ENCODE peak calls at places on chromosomes 1 and 21, in eight cellular contexts. One of them, this sample, is unnamed.

GRCh38 chr1:153277852-153278251 is 18.4 kb downstream of the LORICRIN start:
- DNase-seq in suprapubic skin: no peak
- DNase-seq in Calu3: peak
- DNase-seq in A673: no peak
- DNase-seq in bronchial epithelial cell: peak
- DNase-seq in H9: peak
- DNase-seq in omental fat pad: no peak
- DNase-seq in fibroblast of lung: no peak
- DNase-seq in this sample: peak

GRCh38 chr1:167658574-167659328 is 28.7 kb downstream of the RCSD1 start:
- DNase-seq in H9: no peak
- DNase-seq in suprapubic skin: no peak
- DNase-seq in omental fat pad: no peak
- DNase-seq in A673: no peak
- DNase-seq in bronchial epithelial cell: no peak
- DNase-seq in fibroblast of lung: no peak
- DNase-seq in Calu3: no peak
- DNase-seq in this sample: no peak

GRCh38 chr1:1001631-1002300 is 1.9 kb upstream of the HES4 start:
- DNase-seq in bronchial epithelial cell: no peak
- DNase-seq in suprapubic skin: peak
- DNase-seq in Calu3: peak
- DNase-seq in omental fat pad: peak
- DNase-seq in fibroblast of lung: peak
- DNase-seq in H9: peak
- DNase-seq in A673: peak
- DNase-seq in this sample: peak

GRCh38 chr1:118291686-118292085 is 106.7 kb upstream of the SPAG17 start:
- DNase-seq in A673: no peak
- DNase-seq in bronchial epithelial cell: no peak
- DNase-seq in H9: no peak
- DNase-seq in omental fat pad: no peak
- DNase-seq in fibroblast of lung: no peak
- DNase-seq in Calu3: no peak
- DNase-seq in suprapubic skin: no peak
- DNase-seq in this sample: no peak

GRCh38 chr1:23791434-23792047 is 596 bp downstream of the LYPLA2 start:
- DNase-seq in bronchial epithelial cell: peak
- DNase-seq in A673: no peak
- DNase-seq in fibroblast of lung: no peak
- DNase-seq in H9: peak
- DNase-seq in suprapubic skin: no peak
- DNase-seq in omental fat pad: no peak
- DNase-seq in Calu3: no peak
- DNase-seq in this sample: peak

GRCh38 chr1:152410599-152410998 is 3.5 kb downstream of the CRNN start:
- DNase-seq in omental fat pad: no peak
- DNase-seq in fibroblast of lung: no peak
- DNase-seq in A673: no peak
- DNase-seq in bronchial epithelial cell: peak
- DNase-seq in Calu3: no peak
- DNase-seq in H9: no peak
- DNase-seq in suprapubic skin: no peak
- DNase-seq in this sample: no peak

GRCh38 chr1:39952359-39953110 is 2.4 kb upstream of the MFSD2A start:
- DNase-seq in omental fat pad: no peak
- DNase-seq in bronchial epithelial cell: no peak
- DNase-seq in fibroblast of lung: no peak
- DNase-seq in A673: no peak
- DNase-seq in H9: no peak
- DNase-seq in suprapubic skin: no peak
- DNase-seq in Calu3: peak
- DNase-seq in this sample: no peak

GRCh38 chr1:62325076-62325475 is 5.8 kb upstream of the KANK4 start:
- DNase-seq in Calu3: no peak
- DNase-seq in H9: no peak
- DNase-seq in fibroblast of lung: peak
- DNase-seq in suprapubic skin: no peak
- DNase-seq in A673: no peak
- DNase-seq in omental fat pad: no peak
- DNase-seq in bronchial epithelial cell: peak
- DNase-seq in this sample: peak

GRCh38 chr1:44689447-44689765 is 14.9 kb downstream of the ARMH1 start:
- DNase-seq in fibroblast of lung: no peak
- DNase-seq in omental fat pad: no peak
- DNase-seq in A673: peak
- DNase-seq in suprapubic skin: no peak
- DNase-seq in bronchial epithelial cell: no peak
- DNase-seq in Calu3: no peak
- DNase-seq in H9: no peak
- DNase-seq in this sample: no peak

GRCh38 chr1:245060684-245061374 is 94.0 kb upstream of the KIF26B start:
- DNase-seq in omental fat pad: no peak
- DNase-seq in suprapubic skin: no peak
- DNase-seq in bronchial epithelial cell: no peak
- DNase-seq in Calu3: no peak
- DNase-seq in H9: no peak
- DNase-seq in fibroblast of lung: peak
- DNase-seq in A673: no peak
- DNase-seq in this sample: no peak

GRCh38 chr1:246295968-246296367 is 211.1 kb downstream of the SMYD3 start:
- DNase-seq in H9: no peak
- DNase-seq in omental fat pad: no peak
- DNase-seq in A673: no peak
- DNase-seq in suprapubic skin: no peak
- DNase-seq in fibroblast of lung: no peak
- DNase-seq in Calu3: no peak
- DNase-seq in bronchial epithelial cell: peak
- DNase-seq in this sample: no peak

GRCh38 chr1:49389699-49390098 is 613.0 kb upstream of the BEND5 start:
- DNase-seq in suprapubic skin: no peak
- DNase-seq in omental fat pad: no peak
- DNase-seq in fibroblast of lung: no peak
- DNase-seq in bronchial epithelial cell: no peak
- DNase-seq in A673: peak
- DNase-seq in Calu3: no peak
- DNase-seq in H9: no peak
- DNase-seq in this sample: no peak

GRCh38 chr1:106517218-106517617 is 539.3 kb upstream of the PRMT6 start:
- DNase-seq in A673: no peak
- DNase-seq in bronchial epithelial cell: no peak
- DNase-seq in Calu3: no peak
- DNase-seq in omental fat pad: no peak
- DNase-seq in suprapubic skin: no peak
- DNase-seq in H9: no peak
- DNase-seq in fibroblast of lung: no peak
- DNase-seq in this sample: no peak

GRCh38 chr1:160708821-160709220 is 2.8 kb downstream of the CD48 start:
- DNase-seq in bronchial epithelial cell: no peak
- DNase-seq in omental fat pad: no peak
- DNase-seq in Calu3: no peak
- DNase-seq in suprapubic skin: no peak
- DNase-seq in fibroblast of lung: no peak
- DNase-seq in A673: no peak
- DNase-seq in H9: no peak
- DNase-seq in this sample: no peak

GRCh38 chr1:71228236-71228635 is 147.4 kb upstream of the ZRANB2 start:
- DNase-seq in bronchial epithelial cell: no peak
- DNase-seq in suprapubic skin: no peak
- DNase-seq in A673: no peak
- DNase-seq in H9: no peak
- DNase-seq in fibroblast of lung: no peak
- DNase-seq in Calu3: no peak
- DNase-seq in omental fat pad: no peak
- DNase-seq in this sample: no peak

GRCh38 chr1:43267291-43267805 is 2.4 kb upstream of the TMEM125 start:
- DNase-seq in A673: no peak
- DNase-seq in H9: peak
- DNase-seq in bronchial epithelial cell: no peak
- DNase-seq in fibroblast of lung: peak
- DNase-seq in suprapubic skin: no peak
- DNase-seq in Calu3: no peak
- DNase-seq in omental fat pad: no peak
- DNase-seq in this sample: no peak

GRCh38 chr1:47759581-47760247 is 237.5 kb downstream of the TRABD2B start:
- DNase-seq in bronchial epithelial cell: no peak
- DNase-seq in omental fat pad: no peak
- DNase-seq in A673: no peak
- DNase-seq in Calu3: no peak
- DNase-seq in H9: no peak
- DNase-seq in suprapubic skin: no peak
- DNase-seq in fibroblast of lung: no peak
- DNase-seq in this sample: peak

GRCh38 chr1:60066001-60066400 is 7.6 kb downstream of the C1orf87 start:
- DNase-seq in H9: no peak
- DNase-seq in A673: no peak
- DNase-seq in Calu3: no peak
- DNase-seq in omental fat pad: no peak
- DNase-seq in suprapubic skin: no peak
- DNase-seq in fibroblast of lung: peak
- DNase-seq in bronchial epithelial cell: peak
- DNase-seq in this sample: peak

GRCh38 chr1:155061381-155062150 is 2.0 kb upstream of the EFNA4 start:
- DNase-seq in Calu3: peak
- DNase-seq in bronchial epithelial cell: peak
- DNase-seq in fibroblast of lung: peak
- DNase-seq in suprapubic skin: peak
- DNase-seq in H9: peak
- DNase-seq in omental fat pad: peak
- DNase-seq in A673: peak
- DNase-seq in this sample: peak

GRCh38 chr21:36589352-36589971 is 109.5 kb upstream of the SIM2 start:
- DNase-seq in suprapubic skin: no peak
- DNase-seq in omental fat pad: no peak
- DNase-seq in bronchial epithelial cell: peak
- DNase-seq in Calu3: peak
- DNase-seq in A673: peak
- DNase-seq in fibroblast of lung: peak
- DNase-seq in H9: peak
- DNase-seq in this sample: peak

GRCh38 chr1:226985239-226985838 is 45.2 kb downstream of the COQ8A start:
- DNase-seq in A673: no peak
- DNase-seq in Calu3: no peak
- DNase-seq in omental fat pad: no peak
- DNase-seq in suprapubic skin: no peak
- DNase-seq in bronchial epithelial cell: no peak
- DNase-seq in H9: no peak
- DNase-seq in fibroblast of lung: no peak
- DNase-seq in this sample: no peak

GRCh38 chr1:245692318-245692717 is 537.5 kb downstream of the KIF26B start:
- DNase-seq in A673: no peak
- DNase-seq in Calu3: no peak
- DNase-seq in suprapubic skin: no peak
- DNase-seq in bronchial epithelial cell: no peak
- DNase-seq in H9: no peak
- DNase-seq in omental fat pad: no peak
- DNase-seq in fibroblast of lung: no peak
- DNase-seq in this sample: no peak

GRCh38 chr21:42234026-42234425 is 15.1 kb downstream of the ABCG1 start:
- DNase-seq in Calu3: no peak
- DNase-seq in fibroblast of lung: no peak
- DNase-seq in A673: no peak
- DNase-seq in suprapubic skin: no peak
- DNase-seq in H9: no peak
- DNase-seq in omental fat pad: no peak
- DNase-seq in bronchial epithelial cell: no peak
- DNase-seq in this sample: no peak

GRCh38 chr1:175679931-175680652 is 63.3 kb downstream of the TNR start:
- DNase-seq in Calu3: no peak
- DNase-seq in A673: no peak
- DNase-seq in suprapubic skin: no peak
- DNase-seq in bronchial epithelial cell: no peak
- DNase-seq in omental fat pad: no peak
- DNase-seq in fibroblast of lung: no peak
- DNase-seq in H9: no peak
- DNase-seq in this sample: no peak

GRCh38 chr1:77219166-77219887 is at the start of gene PIGK:
- DNase-seq in Calu3: peak
- DNase-seq in suprapubic skin: peak
- DNase-seq in fibroblast of lung: peak
- DNase-seq in bronchial epithelial cell: peak
- DNase-seq in H9: peak
- DNase-seq in omental fat pad: peak
- DNase-seq in A673: peak
- DNase-seq in this sample: peak
- TF ChIP-seq CTCF in Calu3: no peak
- TF ChIP-seq CTCF in suprapubic skin: no peak
- TF ChIP-seq CTCF in fibroblast of lung: peak
- TF ChIP-seq CTCF in bronchial epithelial cell: peak
- TF ChIP-seq CTCF in H9: no peak
- TF ChIP-seq CTCF in omental fat pad: no peak
- TF ChIP-seq CTCF in A673: no peak
- TF ChIP-seq CTCF in this sample: no peak

GRCh38 chr1:55010887-55011217 is 12.1 kb downstream of the BSND start:
- DNase-seq in H9: peak
- DNase-seq in fibroblast of lung: no peak
- DNase-seq in bronchial epithelial cell: no peak
- DNase-seq in Calu3: no peak
- DNase-seq in suprapubic skin: no peak
- DNase-seq in omental fat pad: no peak
- DNase-seq in A673: no peak
- DNase-seq in this sample: no peak
- TF ChIP-seq CTCF in H9: peak
- TF ChIP-seq CTCF in fibroblast of lung: peak
- TF ChIP-seq CTCF in bronchial epithelial cell: no peak
- TF ChIP-seq CTCF in Calu3: no peak
- TF ChIP-seq CTCF in suprapubic skin: no peak
- TF ChIP-seq CTCF in omental fat pad: no peak
- TF ChIP-seq CTCF in A673: no peak
- TF ChIP-seq CTCF in this sample: no peak

GRCh38 chr1:20165522-20165951 is 20.4 kb upstream of the UBXN10 start:
- DNase-seq in fibroblast of lung: peak
- DNase-seq in H9: no peak
- DNase-seq in A673: peak
- DNase-seq in omental fat pad: no peak
- DNase-seq in Calu3: no peak
- DNase-seq in bronchial epithelial cell: peak
- DNase-seq in suprapubic skin: no peak
- DNase-seq in this sample: peak
- TF ChIP-seq CTCF in fibroblast of lung: peak
- TF ChIP-seq CTCF in H9: peak
- TF ChIP-seq CTCF in A673: peak
- TF ChIP-seq CTCF in omental fat pad: no peak
- TF ChIP-seq CTCF in Calu3: peak
- TF ChIP-seq CTCF in bronchial epithelial cell: peak
- TF ChIP-seq CTCF in suprapubic skin: no peak
- TF ChIP-seq CTCF in this sample: peak

GRCh38 chr1:208652300-208653160 is 408.3 kb upstream of the PLXNA2 start:
- DNase-seq in bronchial epithelial cell: peak
- DNase-seq in fibroblast of lung: peak
- DNase-seq in suprapubic skin: no peak
- DNase-seq in omental fat pad: no peak
- DNase-seq in A673: peak
- DNase-seq in H9: peak
- DNase-seq in Calu3: peak
- DNase-seq in this sample: peak

DNA sequence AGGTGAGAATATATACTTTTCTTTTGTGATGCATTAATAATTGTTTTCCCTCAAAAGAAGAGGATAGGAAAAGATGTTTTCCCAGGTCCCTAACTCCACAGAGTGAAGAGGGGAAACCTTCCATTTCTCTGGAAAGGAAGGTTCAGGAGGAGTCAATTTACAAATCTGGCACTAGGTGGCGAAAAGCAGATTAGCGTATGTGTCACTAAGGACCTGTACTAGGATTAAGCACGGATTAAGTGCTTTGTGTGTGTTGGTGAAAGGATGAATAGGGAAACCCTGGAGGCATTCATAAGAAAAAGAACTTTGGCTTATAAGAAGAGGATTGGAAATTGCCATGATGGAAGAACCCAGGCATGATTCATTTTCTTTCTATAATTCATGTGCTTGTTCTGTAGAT is 410.1 kb upstream of the PLXNA2 start:
- DNase-seq in fibroblast of lung: peak
- DNase-seq in omental fat pad: no peak
- DNase-seq in A673: peak
- DNase-seq in suprapubic skin: no peak
- DNase-seq in bronchial epithelial cell: peak
- DNase-seq in H9: peak
- DNase-seq in Calu3: peak
- DNase-seq in this sample: peak
- TF ChIP-seq CTCF in fibroblast of lung: peak
- TF ChIP-seq CTCF in omental fat pad: no peak
- TF ChIP-seq CTCF in A673: peak
- TF ChIP-seq CTCF in suprapubic skin: no peak
- TF ChIP-seq CTCF in bronchial epithelial cell: peak
- TF ChIP-seq CTCF in H9: peak
- TF ChIP-seq CTCF in Calu3: peak
- TF ChIP-seq CTCF in this sample: peak